ENCODE peak calls at places on chromosomes 7 and 10, in six cellular contexts. M is naive thymus-derived CD4-positive, alpha-beta T cell; C is RPMI7951; K is right cardiac atrium; A is NCI-H2171 treated with DMSO at 0.1 percent for 48 hours; T is nephron progenitor cell. B is an unnamed sample.

GRCh38 chr7:16657656-16658279 is 11.8 kb downstream of the BZW2 start:
- DNase-seq in K (peak), C (peak), M (no peak), T (no peak), A (peak), B (peak)

GRCh38 chr7:45229130-45229920 is 71.7 kb downstream of the RAMP3 start:
- DNase-seq in T (no peak), K (no peak), C (no peak), A (no peak), M (no peak), B (no peak)

GRCh38 chr7:51123322-51124021 is 193.1 kb downstream of the COBL start:
- DNase-seq in M (no peak), T (no peak), A (no peak), K (peak), C (peak), B (peak)

GRCh38 chr7:41977165-41977651 is 259.8 kb downstream of the GLI3 start:
- DNase-seq in T (peak), A (peak), M (no peak), C (peak), K (no peak), B (peak)

GRCh38 chr10:117938104-117938503 is 108.6 kb downstream of the RAB11FIP2 start:
- DNase-seq in T (no peak), C (no peak), A (no peak), M (no peak), K (no peak), B (no peak)

GRCh38 chr7:98836811-98837631 is 32.8 kb downstream of the TMEM130 start:
- DNase-seq in A (peak), C (no peak), T (peak), M (no peak), K (no peak), B (peak)

GRCh38 chr10:78062296-78062695 is 28.6 kb downstream of the RPS24 start:
- DNase-seq in C (no peak), T (no peak), A (no peak), M (no peak), K (no peak), B (no peak)

GRCh38 chr7:92588561-92588960 is 1.6 kb downstream of the FAM133B start:
- DNase-seq in K (no peak), T (no peak), M (no peak), A (no peak), C (peak), B (no peak)

GRCh38 chr7:89623018-89623672 is 531.1 kb upstream of the STEAP1 start:
- DNase-seq in M (no peak), K (no peak), T (peak), A (peak), C (no peak), B (peak)

GRCh38 chr7:18455644-18456043 is 39.9 kb upstream of the HDAC9 start:
- DNase-seq in T (no peak), M (no peak), K (no peak), C (no peak), A (no peak), B (no peak)

GRCh38 chr10:132142396-132143161 is 44.2 kb upstream of the DPYSL4 start:
- DNase-seq in A (peak), C (peak), M (peak), K (peak), T (peak), B (no peak)

GRCh38 chr10:73263948-73264347 is 11.5 kb upstream of the MRPS16 start:
- DNase-seq in K (no peak), C (peak), A (no peak), T (no peak), M (no peak), B (peak)

GRCh38 chr7:87129836-87130235 is 22.4 kb upstream of the DMTF1 start:
- DNase-seq in C (no peak), A (no peak), M (no peak), K (no peak), T (no peak), B (no peak)

GRCh38 chr10:86971146-86971991 is 3.1 kb downstream of the ADIRF start:
- DNase-seq in C (peak), T (peak), A (peak), M (peak), K (peak), B (peak)

GRCh38 chr7:153224890-153225289 is 465.3 kb downstream of the ACTR3B start:
- DNase-seq in A (no peak), K (no peak), T (no peak), C (no peak), M (no peak), B (no peak)

GRCh38 chr10:77801474-77802238 is 124.9 kb downstream of the DLG5 start:
- DNase-seq in C (peak), T (no peak), M (no peak), K (no peak), A (no peak), B (peak)

GRCh38 chr7:148262721-148263229 is 327.8 kb upstream of the C7orf33 start:
- DNase-seq in A (peak), K (peak), M (peak), C (peak), T (peak), B (peak)

GRCh38 chr7:41156268-41156667 is 546.6 kb downstream of the INHBA start:
- DNase-seq in K (no peak), M (no peak), C (peak), T (no peak), A (no peak), B (peak)

GRCh38 chr7:85205754-85206153 is 18.9 kb upstream of the SEMA3D start:
- DNase-seq in C (no peak), A (no peak), M (no peak), T (no peak), K (no peak), B (no peak)

GRCh38 chr7:74481458-74482324 is 28.0 kb downstream of the GTF2IRD1 start:
- DNase-seq in T (no peak), C (peak), M (no peak), K (peak), A (peak), B (no peak)

GRCh38 chr10:43196131-43196980 is 58.1 kb downstream of the CSGALNACT2 start:
- DNase-seq in K (no peak), C (no peak), A (no peak), T (no peak), M (no peak), B (no peak)

GRCh38 chr7:22821702-22822485 is 755 bp downstream of the TOMM7 start:
- DNase-seq in A (no peak), C (peak), K (no peak), T (no peak), M (no peak), B (peak)

GRCh38 chr10:12455318-12455717 is 106.0 kb downstream of the CAMK1D start:
- DNase-seq in M (no peak), A (no peak), C (no peak), K (no peak), T (no peak), B (no peak)

GRCh38 chr10:122236690-122237306 is 34.3 kb upstream of the BTBD16 start:
- DNase-seq in M (no peak), C (no peak), K (no peak), T (no peak), A (no peak), B (no peak)

GRCh38 chr7:98724591-98724990 is 107.5 kb downstream of the NPTX2 start:
- DNase-seq in T (no peak), A (no peak), K (no peak), C (no peak), M (no peak), B (no peak)

GRCh38 chr7:26454180-26454579 is 162.5 kb downstream of the SNX10 start:
- DNase-seq in K (no peak), M (no peak), C (peak), T (no peak), A (no peak), B (peak)

GRCh38 chr7:6026011-6026819 is 5.0 kb upstream of the ANKRD61 start:
- DNase-seq in M (peak), K (peak), A (no peak), T (peak), C (peak), B (peak)

GRCh38 chr10:46024948-46025347 is 5.5 kb downstream of the NCOA4 start:
- DNase-seq in C (no peak), T (no peak), A (no peak), K (no peak), M (no peak), B (no peak)

GRCh38 chr7:123417580-123417979 is 116.8 kb downstream of the IQUB start:
- DNase-seq in T (no peak), A (no peak), K (no peak), M (no peak), C (no peak), B (no peak)

GRCh38 chr7:47093835-47094234 is 488.1 kb downstream of the TNS3 start:
- DNase-seq in C (no peak), K (no peak), M (no peak), T (no peak), A (no peak), B (no peak)

B was measured in HT1080.